ENCODE peak calls at places on chromosomes 7 and 10, in four cellular contexts. F is uterus, U is lower lobe of right lung, E is Panc1. B is an unnamed sample.

GRCh38 chr7:70743531-70743930 is 388.4 kb upstream of the GALNT17 start:
- DNase-seq in F (no peak), U (no peak), E (no peak), B (no peak)

GRCh38 chr7:44215531-44215930 is 14.8 kb downstream of the YKT6 start:
- DNase-seq in F (no peak), U (no peak), E (no peak), B (no peak)

GRCh38 chr10:102645741-102646609 is 1.7 kb downstream of the TRIM8 start:
- DNase-seq in F (peak; percentile 92), U (peak; percentile 95), E (peak; percentile 67), B (peak; percentile 94)

GRCh38 chr7:50142421-50143113 is 49.5 kb upstream of the ZPBP start:
- DNase-seq in F (no peak), U (no peak), E (no peak), B (no peak)

GRCh38 chr10:11547111-11547625 is 64.3 kb downstream of the USP6NL start:
- DNase-seq in F (no peak), U (no peak), E (no peak), B (no peak)

GRCh38 chr7:121211253-121211652 is 117.5 kb upstream of the WNT16 start:
- DNase-seq in F (no peak), U (no peak), E (no peak), B (no peak)

GRCh38 chr7:100867040-100867795 is at the start of gene TRIP6:
- DNase-seq in F (peak; percentile 97), U (peak; percentile 88), E (no peak), B (peak; percentile 95)

GRCh38 chr7:28405662-28406061 is 6.7 kb upstream of the CREB5 start:
- DNase-seq in F (peak; percentile 37), U (no peak), E (no peak), B (peak; percentile 63)

GRCh38 chr7:26343837-26344236 is 52.2 kb downstream of the SNX10 start:
- DNase-seq in F (no peak), U (no peak), E (no peak), B (no peak)

GRCh38 chr7:156985101-156985967 is 25.1 kb downstream of the MNX1 start:
- DNase-seq in F (no peak), U (no peak), E (no peak), B (no peak)

GRCh38 chr7:13792208-13792607 is 197.3 kb downstream of the ETV1 start:
- DNase-seq in F (no peak), U (no peak), E (no peak), B (no peak)

GRCh38 chr7:4416436-4417092 is 265.5 kb upstream of the FOXK1 start:
- DNase-seq in F (no peak), U (no peak), E (no peak), B (no peak)

GRCh38 chr10:113657544-113657943 is 6.3 kb downstream of the NRAP start:
- DNase-seq in F (no peak), U (no peak), E (no peak), B (no peak)

GRCh38 chr10:5512881-5513698 is 11.7 kb upstream of the CALML3 start:
- DNase-seq in F (no peak), U (no peak), E (no peak), B (no peak)

GRCh38 chr10:15847481-15847880 is 12.8 kb downstream of the MINDY3 start:
- DNase-seq in F (no peak), U (no peak), E (no peak), B (no peak)

GRCh38 chr10:44963772-44964633 is 4.4 kb downstream of the RASSF4 start:
- DNase-seq in F (no peak), U (peak; percentile 85), E (no peak), B (peak; percentile 83)

GRCh38 chr10:78436223-78436575 is 402.5 kb downstream of the RPS24 start:
- DNase-seq in F (no peak), U (no peak), E (no peak), B (no peak)

GRCh38 chr10:917416-917720 is 14.1 kb downstream of the LARP4B start:
- DNase-seq in F (no peak), U (no peak), E (no peak), B (no peak)

GRCh38 chr7:69803699-69804516 is 205.6 kb downstream of the AUTS2 start:
- DNase-seq in F (no peak), U (no peak), E (no peak), B (no peak)

GRCh38 chr10:95466450-95466849 is 94.7 kb downstream of the SORBS1 start:
- DNase-seq in F (no peak), U (no peak), E (no peak), B (no peak)

GRCh38 chr7:134211817-134212216 is 84.7 kb downstream of the LRGUK start:
- DNase-seq in F (no peak), U (no peak), E (no peak), B (no peak)
- H3K27me3 ChIP-seq in F (no peaks in the 10 kb centered on the region), U (no peaks in the 10 kb centered on the region), E (peaks cover 2% of the 10 kb centered on the region), B (no peaks in the 10 kb centered on the region)

GRCh38 chr7:24978837-24979469 is 1.0 kb downstream of the OSBPL3 start:
- DNase-seq in F (no peak), U (peak; percentile 56), E (no peak), B (no peak)
- H3K27ac ChIP-seq in F (peak overlapping the region; percentile 62), U (peak overlapping the region; percentile 90), E (peak overlapping the region; percentile 2), B (peak overlapping the region; percentile 78)

GRCh38 chr7:38068461-38068860 is 109.6 kb upstream of the STARD3NL start:
- DNase-seq in F (no peak), U (no peak), E (no peak), B (no peak)
- H3K27me3 ChIP-seq in F (no peaks in the 10 kb centered on the region), U (no peaks in the 10 kb centered on the region), E (no peaks in the 10 kb centered on the region), B (no peaks in the 10 kb centered on the region)

GRCh38 chr7:93062599-93062998 is 55.2 kb downstream of the SAMD9 start:
- DNase-seq in F (no peak), U (no peak), E (no peak), B (no peak)
- H3K27ac ChIP-seq in F (no peak overlapping the region), U (no peak overlapping the region), E (no peak overlapping the region), B (no peak overlapping the region)

DNA sequence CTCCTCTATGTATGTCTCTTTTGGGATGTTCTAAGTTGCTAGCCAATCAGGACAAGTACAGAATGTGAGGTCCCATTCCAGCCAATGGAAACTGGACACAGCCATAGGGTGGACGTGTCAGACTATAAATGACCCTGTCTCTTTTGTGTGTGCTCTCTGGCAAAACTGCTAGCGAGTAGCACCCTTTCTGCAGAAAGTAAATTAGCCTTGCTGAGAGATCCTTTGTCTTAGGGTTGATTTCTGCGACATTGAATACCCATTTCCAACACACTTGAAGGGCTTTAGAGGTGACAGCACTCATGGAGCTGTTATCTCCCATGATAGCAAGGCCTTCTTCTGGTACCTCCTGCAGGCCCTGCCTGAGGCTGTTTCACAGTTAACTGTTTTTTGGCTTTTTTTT is 107.5 kb downstream of the CCNY start:
- DNase-seq in F (no peak), U (no peak), E (no peak), B (no peak)
- H3K27me3 ChIP-seq in F (no peaks in the 10 kb centered on the region), U (no peaks in the 10 kb centered on the region), E (no peaks in the 10 kb centered on the region), B (no peaks in the 10 kb centered on the region)

DNA sequence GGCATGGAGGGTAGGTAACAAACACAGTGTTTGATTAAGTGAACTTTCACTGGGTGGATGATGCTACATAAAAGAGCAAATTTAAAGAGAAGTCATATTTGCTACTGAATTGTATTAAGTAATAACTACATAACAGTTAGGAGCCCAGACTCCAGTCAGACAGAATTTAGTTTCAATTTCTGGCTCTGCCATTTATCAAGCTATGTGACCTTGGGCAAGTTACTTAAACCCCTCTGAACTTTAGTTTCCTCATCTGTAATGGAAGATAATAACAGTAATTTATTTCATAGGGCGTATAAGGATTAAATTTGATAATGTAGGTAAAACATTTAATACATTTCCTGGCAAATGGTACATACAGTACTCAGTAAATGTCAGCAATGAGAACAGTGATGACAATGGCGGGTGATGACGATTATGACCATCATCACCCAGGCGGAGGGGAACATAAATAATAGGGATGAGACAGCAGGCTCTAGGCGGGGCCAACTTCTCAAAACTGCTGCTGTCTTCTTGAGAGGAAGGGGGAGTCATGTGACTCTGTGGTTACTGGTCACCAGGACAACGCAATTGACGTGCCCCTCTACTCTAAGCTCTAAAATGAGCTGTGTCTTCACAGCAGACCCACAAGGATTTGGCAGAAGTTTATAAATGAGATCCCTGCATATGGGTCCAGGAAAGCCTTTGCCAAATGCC is 15.6 kb downstream of the DNMBP start:
- DNase-seq in F (no peak), U (peak; percentile 75), E (no peak), B (peak; percentile 30)
- H3K27ac ChIP-seq in F (peak overlapping the region; percentile 21), U (peak overlapping the region; percentile 43), E (peak overlapping the region; percentile 1), B (peak overlapping the region; percentile 6)

GRCh38 chr7:155807805-155808550 is 4.3 kb downstream of the SHH start:
- DNase-seq in F (no peak), U (no peak), E (no peak), B (no peak)
- H3K27me3 ChIP-seq in F (peaks cover 6% of the 10 kb centered on the region), U (peaks cover 98% of the 10 kb centered on the region), E (peaks cover 2% of the 10 kb centered on the region), B (no peaks in the 10 kb centered on the region)

GRCh38 chr7:2116086-2116810 is 116.5 kb downstream of the MAD1L1 start:
- DNase-seq in F (peak; percentile 52), U (no peak), E (no peak), B (no peak)

GRCh38 chr7:2118056-2118455 is 114.7 kb downstream of the MAD1L1 start:
- DNase-seq in F (no peak), U (no peak), E (no peak), B (no peak)

GRCh38 chr7:2115739-2116065 is 117.0 kb downstream of the MAD1L1 start:
- DNase-seq in F (no peak), U (no peak), E (no peak), B (no peak)

GRCh38 chr7:2117681-2118045 is 115.1 kb downstream of the MAD1L1 start:
- DNase-seq in F (no peak), U (no peak), E (no peak), B (no peak)

DNA sequence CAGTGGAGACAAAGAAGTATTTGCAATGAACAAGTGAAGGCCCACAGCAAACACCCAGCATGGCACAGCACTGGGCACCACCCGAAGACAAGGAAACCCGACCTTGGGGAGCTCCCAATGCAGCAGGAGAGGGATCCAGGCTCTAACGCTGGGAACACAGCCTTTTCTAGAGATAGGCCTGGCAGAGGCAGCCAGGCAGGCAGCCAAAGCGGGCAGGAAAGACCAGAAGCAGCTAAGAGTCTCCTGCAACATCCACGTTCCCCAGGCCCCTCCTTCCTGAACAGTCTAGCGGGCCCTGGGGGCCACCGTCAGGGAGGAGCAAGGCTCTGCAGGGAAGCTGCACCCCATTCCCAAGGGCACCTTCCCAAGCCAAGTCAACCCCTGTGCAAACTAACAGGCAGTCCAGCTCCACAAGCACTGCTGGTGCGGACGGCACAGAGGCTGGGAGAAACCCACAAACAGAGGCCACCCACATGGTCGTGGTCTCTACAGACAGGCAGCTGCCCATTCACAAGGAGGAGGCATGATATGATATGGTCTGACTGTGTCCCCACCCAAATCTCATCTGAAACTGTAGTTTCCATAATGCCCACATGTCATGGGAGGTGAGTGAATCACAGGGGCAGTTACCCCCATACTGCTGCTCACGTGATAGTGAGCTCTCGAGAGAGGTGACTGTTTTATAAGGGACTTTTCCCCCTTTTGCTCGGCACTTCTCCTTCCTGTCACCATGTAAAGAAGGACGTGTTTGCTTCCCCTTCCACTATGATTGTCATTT is 115.7 kb downstream of the MAD1L1 start:
- DNase-seq in F (peak; percentile 42), U (no peak), E (no peak), B (no peak)
- H3K27ac ChIP-seq in F (no peak overlapping the region), U (no peak overlapping the region), E (no peak overlapping the region), B (no peak overlapping the region)

B was measured in tibial nerve.